ENCODE peak calls at places on chromosome 13, in ten cellular contexts. N is amygdala, L is neuronal stem cell, Y is GM04504, D is transverse colon, F is mesothelial cell of epicardium, C is NCI-H1436, I is lung, W is HEK293T, S is small intestine. G is an unnamed sample.

GRCh38 chr13:31081316-31081715 is 80.4 kb downstream of the HSPH1 start:
- DNase-seq in N (no peak), L (no peak), Y (no peak), D (no peak), F (no peak), C (no peak), I (no peak), W (no peak), S (no peak), G (no peak)

GRCh38 chr13:42753697-42754096 is 27.7 kb upstream of the FAM216B start:
- DNase-seq in N (no peak), L (no peak), Y (no peak), D (no peak), F (no peak), C (peak), I (no peak), W (no peak), S (no peak), G (no peak)

GRCh38 chr13:77779461-77780272 is 82.2 kb downstream of the SLAIN1 start:
- DNase-seq in N (peak), L (peak), Y (peak), D (peak), F (no peak), C (peak), I (peak), W (peak), S (peak), G (no peak)

GRCh38 chr13:94267581-94267980 is 211.9 kb downstream of the DCT start:
- DNase-seq in N (no peak), L (no peak), Y (no peak), D (no peak), F (no peak), C (peak), I (no peak), W (no peak), S (no peak), G (no peak)

GRCh38 chr13:38180100-38180499 is 169.6 kb upstream of the UFM1 start:
- DNase-seq in N (no peak), L (no peak), Y (peak), D (no peak), F (no peak), C (no peak), I (no peak), W (no peak), S (no peak), G (no peak)

GRCh38 chr13:42007844-42008243 is 40.6 kb upstream of the DGKH start:
- DNase-seq in N (no peak), L (no peak), Y (no peak), D (no peak), F (no peak), C (no peak), I (no peak), W (no peak), S (no peak), G (no peak)

GRCh38 chr13:20960663-20961309 is 58.2 kb upstream of the XPO4 start:
- DNase-seq in N (no peak), L (no peak), Y (no peak), D (peak), F (no peak), C (no peak), I (no peak), W (no peak), S (peak), G (no peak)

GRCh38 chr13:32228330-32229041 is 86.7 kb downstream of the ZAR1L start:
- DNase-seq in N (no peak), L (no peak), Y (no peak), D (no peak), F (no peak), C (no peak), I (no peak), W (no peak), S (no peak), G (no peak)

GRCh38 chr13:40547545-40548322 is 118.7 kb downstream of the FOXO1 start:
- DNase-seq in N (no peak), L (no peak), Y (no peak), D (no peak), F (no peak), C (no peak), I (no peak), W (no peak), S (no peak), G (no peak)

GRCh38 chr13:99339736-99340392 is 32.7 kb upstream of the GPR183 start:
- DNase-seq in N (no peak), L (no peak), Y (no peak), D (peak), F (no peak), C (no peak), I (no peak), W (no peak), S (peak), G (no peak)

GRCh38 chr13:62094937-62095336 is 679.3 kb upstream of the PCDH20 start:
- DNase-seq in N (no peak), L (no peak), Y (no peak), D (no peak), F (no peak), C (no peak), I (no peak), W (no peak), S (no peak), G (no peak)

GRCh38 chr13:41411536-41411935 is 45.8 kb upstream of the RGCC start:
- DNase-seq in N (peak), L (peak), Y (peak), D (no peak), F (no peak), C (no peak), I (no peak), W (peak), S (peak), G (no peak)

GRCh38 chr13:31350560-31350959 is 150.8 kb downstream of the B3GLCT start:
- DNase-seq in N (no peak), L (no peak), Y (no peak), D (no peak), F (no peak), C (no peak), I (no peak), W (no peak), S (no peak), G (no peak)

GRCh38 chr13:81326913-81327312 is 986.0 kb upstream of the SPRY2 start:
- DNase-seq in N (no peak), L (no peak), Y (no peak), D (no peak), F (no peak), C (peak), I (no peak), W (no peak), S (peak), G (no peak)

GRCh38 chr13:112759053-112759452 is 69.2 kb downstream of the ATP11A start:
- DNase-seq in N (no peak), L (no peak), Y (no peak), D (no peak), F (no peak), C (no peak), I (no peak), W (no peak), S (no peak), G (no peak)

GRCh38 chr13:31920301-31920818 is 111.2 kb upstream of the FRY start:
- DNase-seq in N (no peak), L (no peak), Y (no peak), D (no peak), F (no peak), C (no peak), I (no peak), W (no peak), S (no peak), G (no peak)

GRCh38 chr13:113634279-113635047 is 23.5 kb downstream of the ATP4B start:
- DNase-seq in N (no peak), L (no peak), Y (no peak), D (no peak), F (no peak), C (no peak), I (no peak), W (no peak), S (no peak), G (no peak)

G was measured in T1000.